ENCODE peak calls at places on chromosomes 1 and 21, in ten cellular contexts. N, P, E, U, C, Y, J, O, W and Z are unnamed samples.

GRCh38 chr1:10508511-10508951 is 33.8 kb downstream of the PEX14 start:
- DNase-seq in N (no peak), U (peak; percentile 64), C (no peak), E (no peak), P (no peak), J (no peak), W (no peak), Y (peak; percentile 54), O (no peak), Z (no peak)

GRCh38 chr1:101618900-101619299 is 377.8 kb downstream of the OLFM3 start:
- DNase-seq in U (no peak), C (no peak), N (no peak), Y (no peak), P (no peak), O (no peak), E (no peak), J (no peak), W (no peak), Z (no peak)

GRCh38 chr21:44612669-44613229 is 870 bp downstream of the KRTAP10-8 start:
- DNase-seq in U (peak; percentile 38), Y (no peak), W (peak; percentile 68), O (no peak), P (no peak), C (no peak), N (no peak), J (no peak), E (no peak), Z (no peak)

GRCh38 chr1:79355073-79355472 is 348.5 kb upstream of the ADGRL4 start:
- DNase-seq in P (no peak), O (no peak), N (no peak), J (no peak), Y (no peak), U (no peak), W (no peak), E (no peak), C (no peak), Z (no peak)

GRCh38 chr1:57963545-57963944 is 539.7 kb upstream of the DAB1 start:
- DNase-seq in O (no peak), N (no peak), J (no peak), Y (no peak), U (no peak), W (no peak), P (no peak), E (no peak), C (no peak), Z (no peak)

GRCh38 chr1:30616759-30617158 is 106.6 kb downstream of the MATN1 start:
- DNase-seq in W (no peak), E (no peak), O (no peak), C (no peak), N (no peak), J (no peak), P (peak; percentile 10), Y (no peak), U (no peak), Z (no peak)

GRCh38 chr1:1440941-1441888 is 5.7 kb downstream of the VWA1 start:
- DNase-seq in E (peak; percentile 94), O (no peak), W (no peak), U (peak; percentile 87), C (peak; percentile 75), Y (peak; percentile 86), P (peak; percentile 61), N (peak; percentile 62), J (no peak), Z (no peak)

GRCh38 chr21:32648165-32648564 is 36.0 kb upstream of the CFAP298 start:
- DNase-seq in P (no peak), C (no peak), O (no peak), N (no peak), Y (no peak), E (no peak), U (no peak), J (no peak), W (no peak), Z (no peak)

GRCh38 chr21:34526618-34527290 is 14.7 kb upstream of the KCNE1 start:
- DNase-seq in Y (no peak), W (peak; percentile 95), N (peak; percentile 76), E (no peak), P (peak; percentile 77), O (peak; percentile 93), U (no peak), J (no peak), C (peak; percentile 65), Z (peak; percentile 76)

GRCh38 chr1:25702101-25702775 is 85.6 kb downstream of the MAN1C1 start:
- DNase-seq in P (no peak), U (no peak), J (no peak), Y (no peak), E (no peak), O (no peak), N (no peak), W (no peak), C (no peak), Z (no peak)

GRCh38 chr1:172143384-172144025 is 277.0 kb upstream of the C1orf105 start:
- DNase-seq in U (no peak), N (no peak), Y (no peak), E (no peak), O (no peak), J (no peak), P (no peak), W (no peak), C (no peak), Z (no peak)

GRCh38 chr1:45677751-45678245 is 8.5 kb downstream of the GPBP1L1 start:
- DNase-seq in P (no peak), W (no peak), J (no peak), O (no peak), U (no peak), N (no peak), E (no peak), C (no peak), Y (no peak), Z (no peak)

GRCh38 chr1:1665815-1666251 is 7.0 kb upstream of the CDK11B start:
- DNase-seq in C (peak; percentile 46), Y (peak; percentile 78), O (peak; percentile 14), N (no peak), E (peak; percentile 51), U (peak; percentile 88), W (no peak), J (no peak), P (peak; percentile 26), Z (no peak)

GRCh38 chr1:225879521-225880209 is 2.5 kb downstream of the TMEM63A start:
- DNase-seq in P (no peak), Y (no peak), E (no peak), N (peak; percentile 68), W (no peak), C (no peak), U (no peak), J (no peak), O (no peak), Z (no peak)

GRCh38 chr1:65425697-65426096 is 5.2 kb downstream of the LEPR start:
- DNase-seq in U (no peak), C (no peak), E (no peak), Y (no peak), O (peak; percentile 79), W (no peak), P (no peak), N (no peak), J (no peak), Z (no peak)

GRCh38 chr1:43836267-43836951 is 97.2 kb upstream of the ARTN start:
- DNase-seq in N (peak; percentile 89), O (no peak), U (no peak), C (peak; percentile 55), P (peak; percentile 86), W (peak; percentile 80), Y (peak; percentile 85), E (peak; percentile 62), J (peak; percentile 88), Z (no peak)

DNA sequence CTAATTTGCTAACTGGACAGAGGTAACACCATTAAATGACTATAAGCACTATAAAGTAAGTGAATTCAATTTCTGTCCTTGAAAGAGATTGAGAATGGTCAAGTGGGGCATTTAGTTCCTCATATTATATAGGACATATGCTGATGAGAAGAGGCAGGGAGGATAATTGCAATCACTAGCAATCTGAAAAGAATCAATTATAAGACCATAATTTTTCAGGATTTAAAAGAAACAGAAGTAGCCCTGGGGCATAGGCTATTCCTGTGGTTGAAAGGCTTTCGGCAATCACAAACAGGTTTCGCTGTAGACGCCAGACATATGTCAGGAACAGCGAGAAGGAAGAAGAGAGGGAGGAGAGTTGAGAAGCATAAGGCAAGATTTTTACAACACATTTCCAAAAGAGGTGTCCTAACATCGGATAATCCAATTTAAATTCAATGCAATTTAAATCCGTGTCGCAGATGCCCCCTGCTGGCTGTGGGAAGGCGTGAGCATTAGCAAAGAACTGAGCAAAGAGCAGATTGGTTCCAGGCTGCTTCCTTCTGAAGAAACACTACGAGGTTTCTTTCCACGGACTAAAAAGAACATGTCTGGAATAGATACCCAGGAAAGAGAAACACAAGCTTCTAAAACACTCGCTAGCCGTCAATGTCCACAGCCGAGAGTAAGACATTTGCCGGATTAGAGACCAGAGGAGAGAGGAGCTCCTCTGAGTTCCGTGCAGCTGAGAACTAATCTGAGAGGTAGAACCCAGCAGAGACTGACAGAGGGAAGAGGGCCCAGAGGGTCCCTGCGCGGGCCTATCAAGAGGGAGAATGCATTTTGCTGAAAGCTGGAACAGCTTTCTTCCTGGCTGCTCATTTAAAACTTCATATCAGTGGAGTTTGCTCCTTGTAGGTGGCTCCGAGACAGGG is 27.9 kb downstream of the RGS5 start:
- DNase-seq in Y (peak; percentile 36), W (no peak), O (peak; percentile 48), U (peak; percentile 77), N (peak; percentile 52), E (peak; percentile 16), P (peak; percentile 66), J (no peak), C (peak; percentile 67), Z (peak; percentile 79)
- H3K4me3 ChIP-seq in Y (peak overlapping the region; percentile 24), W (peak overlapping the region; percentile 34), O (no peak overlapping the region), U (no peak overlapping the region), N (no peak overlapping the region), E (no peak overlapping the region), P (no peak overlapping the region), J (no peak overlapping the region), C (no peak overlapping the region), Z (no peak overlapping the region)

GRCh38 chr1:5367306-5367705 is 624.9 kb downstream of the NPHP4 start:
- DNase-seq in P (peak; percentile 9), E (no peak), C (no peak), J (no peak), N (no peak), U (no peak), O (no peak), W (no peak), Y (no peak), Z (no peak)
- TF ChIP-seq EP300 in P (no peak), E (no peak), C (no peak), J (no peak), N (no peak), U (no peak), O (no peak), W (no peak), Y (no peak), Z (no peak)

GRCh38 chr1:244062136-244062535 is 11.1 kb downstream of the ZBTB18 start:
- DNase-seq in N (no peak), Y (no peak), W (no peak), O (no peak), E (no peak), C (no peak), J (no peak), P (no peak), U (no peak), Z (no peak)
- H3K4me3 ChIP-seq in N (no peak overlapping the region), Y (no peak overlapping the region), W (no peak overlapping the region), O (no peak overlapping the region), E (no peak overlapping the region), C (no peak overlapping the region), J (no peak overlapping the region), P (no peak overlapping the region), U (no peak overlapping the region), Z (no peak overlapping the region)

DNA sequence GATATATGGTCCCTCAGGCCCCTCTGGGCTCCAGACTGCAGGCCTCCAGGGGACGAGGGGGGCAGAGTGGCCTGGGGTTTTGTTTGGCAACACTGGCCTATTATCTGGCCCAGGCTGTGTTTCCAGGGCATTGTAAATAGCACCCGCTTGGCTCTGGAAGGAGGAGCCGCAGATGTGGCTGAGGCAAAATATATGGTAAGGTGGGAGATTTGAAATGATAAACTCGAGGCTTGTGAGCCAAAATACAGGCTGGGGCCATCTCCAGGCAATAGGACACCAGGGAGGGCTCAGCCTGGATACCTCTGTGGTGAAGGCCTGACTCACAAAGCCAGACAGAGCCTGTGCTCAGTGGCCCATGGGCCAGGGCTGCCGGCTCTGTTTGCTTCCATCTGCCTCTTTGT is 14.0 kb downstream of the NAV1 start:
- DNase-seq in J (no peak), U (no peak), O (no peak), C (no peak), W (no peak), N (no peak), P (no peak), E (no peak), Y (peak; percentile 46), Z (no peak)
- TF ChIP-seq EP300 in J (no peak), U (no peak), O (no peak), C (no peak), W (no peak), N (no peak), P (no peak), E (no peak), Y (no peak), Z (no peak)